ENCODE peak calls at places on chromosomes 12 and 14, in four cellular contexts. Y is left ventricle myocardium inferior, J is suprapubic skin, B is uterus. P is an unnamed sample.
A peak's percentile ranks its signal among the peaks of the same experiment; 100 is the strongest.

GRCh38 chr12:86903166-86903565 is 647.0 kb upstream of the MGAT4C start:
- DNase-seq in Y (no peak), B (no peak), J (no peak), P (no peak)

GRCh38 chr14:100350283-100350926 is 27.3 kb downstream of the SLC25A47 start:
- DNase-seq in Y (no peak), B (no peak), J (no peak), P (no peak)

GRCh38 chr14:91744068-91744480 is 12.2 kb upstream of the CATSPERB start:
- DNase-seq in B (no peak), Y (no peak), J (no peak), P (no peak)

GRCh38 chr12:89334770-89335169 is 17.5 kb downstream of the DUSP6 start:
- DNase-seq in B (no peak), Y (no peak), J (no peak), P (no peak)

GRCh38 chr12:57063991-57064725 is 14.2 kb upstream of the MYO1A start:
- DNase-seq in Y (no peak), B (no peak), J (no peak), P (no peak)

GRCh38 chr12:52063081-52063985 is 6.4 kb upstream of the ATG101 start:
- DNase-seq in J (no peak), Y (peak; percentile 68), B (no peak), P (peak; percentile 68)

GRCh38 chr12:108798551-108799221 is 58.7 kb downstream of the SSH1 start:
- DNase-seq in J (no peak), B (peak; percentile 61), Y (no peak), P (no peak)

GRCh38 chr12:121600702-121601336 is 20.0 kb upstream of the KDM2B start:
- DNase-seq in J (no peak), B (no peak), Y (no peak), P (no peak)

GRCh38 chr14:57462551-57462950 is 31.1 kb downstream of the CCDC198 start:
- DNase-seq in B (no peak), Y (no peak), J (no peak), P (no peak)

GRCh38 chr12:113988976-113989375 is 22.9 kb upstream of the RBM19 start:
- DNase-seq in B (no peak), Y (no peak), J (no peak), P (no peak)

GRCh38 chr12:131613678-131614077 is 97.2 kb upstream of the SFSWAP start:
- DNase-seq in Y (no peak), B (no peak), J (no peak), P (no peak)

GRCh38 chr12:86137936-86138335 is 118.3 kb downstream of the MGAT4C start:
- DNase-seq in Y (no peak), B (no peak), J (no peak), P (no peak)

GRCh38 chr14:32343926-32344430 is 14.9 kb downstream of the AKAP6 start:
- DNase-seq in B (no peak), J (no peak), Y (no peak), P (no peak)

GRCh38 chr12:95615735-95616134 is 64.5 kb upstream of the USP44 start:
- DNase-seq in B (no peak), J (no peak), Y (no peak), P (no peak)

GRCh38 chr12:131274061-131274460 is 320.4 kb downstream of the ADGRD1 start:
- DNase-seq in Y (no peak), J (no peak), B (no peak), P (no peak)

GRCh38 chr12:95611676-95612309 is 60.5 kb upstream of the USP44 start:
- DNase-seq in J (no peak), B (no peak), Y (no peak), P (no peak)

GRCh38 chr12:51371295-51371953 is 19.8 kb downstream of the GALNT6 start:
- DNase-seq in Y (peak; percentile 26), J (no peak), B (peak; percentile 75), P (no peak)

GRCh38 chr12:123478762-123479161 is 20.8 kb downstream of the SNRNP35 start:
- DNase-seq in Y (peak; percentile 72), B (no peak), J (no peak), P (peak; percentile 65)

GRCh38 chr14:75427482-75428229 is at the start of gene JDP2:
- DNase-seq in Y (peak; percentile 97), B (peak; percentile 93), J (peak; percentile 97), P (peak; percentile 97)

GRCh38 chr14:102899516-102899900 is 23.0 kb upstream of the AMN start:
- DNase-seq in Y (no peak), J (no peak), B (no peak), P (no peak)

GRCh38 chr12:107178776-107179175 is 85.4 kb upstream of the CRY1 start:
- DNase-seq in B (no peak), Y (no peak), J (no peak), P (no peak)

GRCh38 chr14:55562135-55562534 is 17.9 kb upstream of the KTN1 start:
- DNase-seq in Y (no peak), J (no peak), B (no peak), P (no peak)

GRCh38 chr14:103502877-103503276 is 19.8 kb downstream of the CKB start:
- DNase-seq in J (peak; percentile 28), Y (no peak), B (peak; percentile 6), P (no peak)

GRCh38 chr12:75766263-75767160 is 255.1 kb upstream of the KRR1 start:
- DNase-seq in Y (no peak), B (no peak), J (no peak), P (no peak)

GRCh38 chr14:73663548-73664212 is 18.9 kb downstream of the DNAL1 start:
- DNase-seq in B (no peak), J (no peak), Y (no peak), P (no peak)

GRCh38 chr12:22500100-22500499 is 44.2 kb downstream of the C2CD5 start:
- DNase-seq in B (no peak), Y (no peak), J (no peak), P (no peak)

GRCh38 chr12:49304161-49304560 is 9.2 kb downstream of the PRPH start:
- DNase-seq in J (no peak), B (no peak), Y (no peak), P (no peak)

GRCh38 chr14:29339491-29339890 is 572.9 kb downstream of the FOXG1 start:
- DNase-seq in Y (no peak), B (no peak), J (no peak), P (no peak)

GRCh38 chr12:6821271-6821673 is 349 bp upstream of the GPR162 start:
- DNase-seq in J (no peak), B (no peak), Y (peak; percentile 80), P (peak; percentile 84)

GRCh38 chr14:105979446-105979845 is 453.1 kb downstream of the TMEM121 start:
- DNase-seq in J (no peak), B (no peak), Y (no peak), P (no peak)
- H3K9me3 ChIP-seq in J (no peaks in the 10 kb centered on the region), B (no peaks in the 10 kb centered on the region), Y (no peaks in the 10 kb centered on the region), P (no peaks in the 10 kb centered on the region)

DNA sequence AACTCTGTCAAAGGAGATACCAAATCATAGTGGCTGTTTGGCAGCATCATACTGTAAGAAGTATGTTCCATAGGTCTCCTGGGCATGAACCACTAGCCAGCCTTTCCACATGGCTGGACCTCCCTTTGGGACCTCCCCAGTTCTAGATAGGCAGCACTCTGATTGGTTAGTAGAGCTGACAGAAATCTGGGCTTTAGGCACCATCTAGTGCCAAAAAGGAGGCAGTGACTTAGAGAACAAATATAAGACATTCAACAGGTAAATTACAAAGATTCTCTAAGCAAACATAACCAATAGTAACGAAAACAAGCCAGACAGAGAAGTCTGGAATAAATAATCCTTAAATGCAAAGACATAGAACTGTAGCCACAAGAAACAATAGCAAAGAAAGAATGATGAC is 148.0 kb upstream of the PDE3A start:
- DNase-seq in Y (no peak), J (no peak), B (no peak), P (no peak)
- TF ChIP-seq CTCF in Y (peak; percentile 43), J (no peak), B (no peak), P (no peak)

DNA sequence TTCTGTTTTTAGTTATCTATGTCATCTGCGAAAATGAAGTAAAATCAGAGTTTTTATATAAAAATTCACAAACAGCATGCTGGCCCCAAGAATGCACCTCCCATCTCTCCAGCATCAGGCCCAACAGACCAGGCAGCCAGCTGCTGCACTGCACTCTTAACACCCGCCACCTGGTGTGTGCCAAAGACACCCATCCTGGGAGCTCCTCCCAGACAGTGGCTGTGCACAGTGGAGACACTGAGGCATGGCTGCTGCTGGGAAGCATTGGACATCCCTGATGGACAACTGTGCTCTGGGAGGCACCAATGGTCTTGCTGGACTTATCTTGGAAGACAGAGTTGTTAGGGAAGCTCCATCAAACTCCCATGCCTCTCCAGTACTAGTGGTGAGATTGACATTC is 817.3 kb downstream of the TMEM121 start:
- DNase-seq in Y (no peak), J (peak; percentile 78), B (no peak), P (no peak)
- H3K4me3 ChIP-seq in Y (no peak overlapping the region), J (no peak overlapping the region), B (no peak overlapping the region), P (no peak overlapping the region)

GRCh38 chr14:68621400-68622365 is 171.2 kb downstream of the ZFP36L1 start:
- DNase-seq in B (peak; percentile 66), J (no peak), Y (peak; percentile 60), P (peak; percentile 58)
- H3K9me3 ChIP-seq in B (peaks cover 10% of the 10 kb centered on the region), J (peaks cover 8% of the 10 kb centered on the region), Y (peaks cover 19% of the 10 kb centered on the region), P (no peaks in the 10 kb centered on the region)

GRCh38 chr14:60332046-60332399 is 83.0 kb downstream of the PPM1A start:
- DNase-seq in J (no peak), Y (no peak), B (no peak), P (no peak)
- TF ChIP-seq CTCF in J (no peak), Y (no peak), B (no peak), P (no peak)

DNA sequence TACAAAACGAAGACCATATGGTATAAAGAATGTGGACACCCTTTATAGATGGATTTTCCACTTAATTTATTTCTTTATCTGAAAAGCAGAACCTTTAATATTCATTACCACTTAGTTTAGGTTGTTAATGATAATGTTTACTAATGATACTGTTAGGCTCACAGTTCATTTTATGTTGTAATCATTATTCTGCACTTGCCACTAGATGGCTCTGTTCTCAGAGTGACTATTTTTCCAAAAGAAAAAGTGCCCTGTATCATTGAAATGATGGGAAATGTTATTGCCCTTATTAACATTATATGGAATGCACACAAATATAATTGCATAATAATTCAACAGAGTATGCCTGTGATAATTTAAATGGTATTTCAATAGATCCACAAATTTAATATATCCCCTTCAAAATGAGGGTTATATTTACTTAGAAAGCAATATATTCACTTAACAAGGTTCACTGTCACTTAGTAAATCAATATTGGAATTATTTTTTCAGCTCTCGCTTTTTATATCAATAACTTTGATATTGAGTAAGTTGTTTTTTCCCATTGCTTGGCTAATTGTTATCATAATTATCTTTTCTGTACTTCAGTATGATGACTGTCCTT is 95.7 kb downstream of the PDE3A start:
- DNase-seq in B (no peak), J (no peak), Y (no peak), P (no peak)
- H3K4me3 ChIP-seq in B (no peak overlapping the region), J (no peak overlapping the region), Y (no peak overlapping the region), P (no peak overlapping the region)